ENCODE peak calls at places on chromosome 4, in five cellular contexts. A is lower leg skin, N is Peyer's patch, U is suprapubic skin, I is upper lobe of left lung. C is an unnamed sample.

GRCh38 chr4:46123872-46124755 is at the start of gene GABRG1:
- DNase-seq in A (peak), U (no peak), I (no peak), N (no peak), C (no peak)

GRCh38 chr4:17719106-17719505 is 62.3 kb downstream of the FAM184B start:
- DNase-seq in A (peak), I (no peak), U (no peak), N (no peak), C (no peak)

GRCh38 chr4:156779774-156780173 is 191.8 kb downstream of the PDGFC start:
- DNase-seq in U (no peak), N (no peak), A (no peak), I (no peak), C (no peak)

GRCh38 chr4:65508169-65508568 is 162.1 kb downstream of the EPHA5 start:
- DNase-seq in N (no peak), A (no peak), I (no peak), U (no peak), C (peak)

GRCh38 chr4:14701389-14701788 is 300.9 kb upstream of the CPEB2 start:
- DNase-seq in U (no peak), N (no peak), I (no peak), A (no peak), C (no peak)

GRCh38 chr4:129862461-129862860 is 766.5 kb downstream of the C4orf33 start:
- DNase-seq in N (no peak), I (no peak), A (no peak), U (no peak), C (no peak)

GRCh38 chr4:165991325-165992180 is 118.5 kb downstream of the TLL1 start:
- DNase-seq in U (no peak), I (no peak), A (no peak), N (no peak), C (no peak)

GRCh38 chr4:73690051-73690744 is 50.2 kb upstream of the CXCL8 start:
- DNase-seq in A (no peak), N (no peak), I (no peak), U (no peak), C (no peak)

GRCh38 chr4:106671711-106672110 is 303.1 kb upstream of the GIMD1 start:
- DNase-seq in U (no peak), I (no peak), A (no peak), N (no peak), C (no peak)

GRCh38 chr4:10396181-10396580 is 61.0 kb downstream of the ZNF518B start:
- DNase-seq in I (no peak), U (no peak), A (no peak), N (no peak), C (no peak)

GRCh38 chr4:156536661-156537060 is 434.9 kb downstream of the PDGFC start:
- DNase-seq in I (no peak), A (no peak), N (no peak), U (no peak), C (no peak)

DNA sequence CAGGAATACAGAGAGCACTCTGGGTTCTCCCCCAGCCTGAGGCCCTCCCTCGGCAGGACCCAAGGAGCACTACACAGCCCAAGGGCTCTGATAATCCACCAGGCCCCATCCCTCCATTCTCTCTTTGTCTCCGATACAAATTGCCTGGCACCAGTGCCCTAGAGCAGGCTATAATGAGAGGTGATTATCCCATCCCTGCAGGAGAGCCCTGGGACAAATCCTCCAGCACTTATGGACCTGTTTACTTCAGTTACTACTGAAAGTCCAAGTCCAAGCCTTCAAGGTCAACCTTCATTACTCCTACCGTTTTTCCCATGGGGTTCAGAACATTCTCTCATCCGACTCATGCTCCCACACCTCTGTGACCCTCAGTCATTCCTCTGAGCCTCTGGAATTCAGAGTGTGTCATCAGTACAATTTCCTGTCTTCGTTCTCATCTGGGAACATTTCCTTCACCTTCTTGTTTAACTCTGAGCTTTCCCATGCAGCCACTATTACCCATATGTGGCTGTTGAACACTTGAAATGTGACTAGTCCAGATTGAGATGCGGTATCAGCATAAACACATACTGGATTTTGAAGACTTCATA is 299.0 kb downstream of the RAPGEF2 start:
- DNase-seq in U (no peak), I (no peak), A (no peak), N (no peak), C (peak)
- TF ChIP-seq POLR2A in U (no peak), I (no peak), A (no peak), N (no peak), C (no peak)

GRCh38 chr4:169254546-169254983 is 16.2 kb downstream of the SH3RF1 start:
- DNase-seq in I (no peak), N (no peak), U (no peak), A (no peak), C (no peak)
- TF ChIP-seq POLR2A in I (no peak), N (no peak), U (no peak), A (no peak), C (no peak)

GRCh38 chr4:138239496-138239895 is 2.7 kb downstream of the SLC7A11 start:
- DNase-seq in A (no peak), U (no peak), N (no peak), I (no peak), C (no peak)

GRCh38 chr4:138242076-138242829 is at the start of gene SLC7A11:
- DNase-seq in A (no peak), I (no peak), N (peak), U (no peak), C (no peak)

GRCh38 chr4:138242830-138243149 is 641 bp upstream of the SLC7A11 start:
- DNase-seq in N (no peak), A (no peak), U (no peak), I (no peak), C (no peak)

GRCh38 chr4:138243369-138243768 is 1.2 kb upstream of the SLC7A11 start:
- DNase-seq in U (no peak), N (no peak), A (no peak), I (no peak), C (no peak)

GRCh38 chr4:138241281-138242075 is 671 bp downstream of the SLC7A11 start:
- DNase-seq in N (peak), I (no peak), U (no peak), A (no peak), C (no peak)
- TF ChIP-seq POLR2A in N (no peak), I (no peak), U (no peak), A (no peak), C (peak)

DNA sequence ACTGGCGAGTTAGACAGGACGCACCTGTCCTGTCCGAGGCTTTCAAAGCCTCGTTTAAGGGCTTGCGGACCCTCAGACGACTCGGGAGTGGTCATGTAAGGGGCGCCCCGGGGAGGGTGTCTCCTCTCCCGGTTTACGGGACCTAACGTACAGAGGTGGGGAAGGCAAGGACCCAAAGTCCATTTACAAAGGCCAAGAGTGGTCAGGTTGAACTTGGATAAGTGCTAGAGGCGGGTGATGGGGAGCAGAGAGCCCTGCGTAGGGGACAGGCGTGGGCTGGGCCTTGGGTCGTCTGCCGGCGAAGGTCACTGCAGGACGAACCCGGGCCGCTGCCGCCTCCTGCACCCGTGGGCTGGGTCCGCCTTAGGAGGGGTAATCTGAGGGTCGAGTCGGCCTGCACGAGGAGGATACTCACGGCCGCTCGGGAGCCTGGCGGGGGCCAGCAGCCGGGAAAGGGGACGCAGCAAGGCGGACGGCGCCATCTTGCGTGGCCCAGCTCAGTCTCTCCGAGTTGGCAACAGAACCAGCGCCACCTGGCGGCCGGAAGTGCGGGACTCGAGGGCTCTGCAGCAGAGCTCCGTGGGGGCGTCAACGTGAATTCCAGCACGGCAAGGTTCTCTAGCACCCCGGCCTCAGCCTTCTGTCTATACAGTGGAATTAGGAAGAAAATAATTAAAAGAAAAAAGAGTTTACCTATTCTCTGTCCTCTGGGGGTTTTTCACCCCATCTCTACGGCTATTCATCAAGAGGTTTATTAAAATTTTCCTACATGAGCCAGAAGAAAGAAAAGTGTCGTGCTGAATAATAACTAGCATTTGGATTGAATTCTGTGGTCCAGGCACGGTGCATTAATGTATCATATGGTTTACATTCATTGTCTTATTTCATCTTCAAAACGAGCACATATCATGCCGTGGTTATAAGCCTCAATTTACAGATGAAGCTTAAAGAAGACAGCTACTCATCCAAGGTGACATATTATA is 5.7 kb upstream of the NAA15 start:
- DNase-seq in A (peak), I (peak), N (peak), U (peak), C (peak)
- TF ChIP-seq POLR2A in A (no peak), I (no peak), N (peak), U (no peak), C (peak)

GRCh38 chr4:6641164-6641970 is 882 bp downstream of the MRFAP1 start:
- DNase-seq in I (no peak), U (peak), A (peak), N (peak), C (no peak)
- TF ChIP-seq POLR2A in I (no peak), U (no peak), A (no peak), N (no peak), C (peak)

DNA sequence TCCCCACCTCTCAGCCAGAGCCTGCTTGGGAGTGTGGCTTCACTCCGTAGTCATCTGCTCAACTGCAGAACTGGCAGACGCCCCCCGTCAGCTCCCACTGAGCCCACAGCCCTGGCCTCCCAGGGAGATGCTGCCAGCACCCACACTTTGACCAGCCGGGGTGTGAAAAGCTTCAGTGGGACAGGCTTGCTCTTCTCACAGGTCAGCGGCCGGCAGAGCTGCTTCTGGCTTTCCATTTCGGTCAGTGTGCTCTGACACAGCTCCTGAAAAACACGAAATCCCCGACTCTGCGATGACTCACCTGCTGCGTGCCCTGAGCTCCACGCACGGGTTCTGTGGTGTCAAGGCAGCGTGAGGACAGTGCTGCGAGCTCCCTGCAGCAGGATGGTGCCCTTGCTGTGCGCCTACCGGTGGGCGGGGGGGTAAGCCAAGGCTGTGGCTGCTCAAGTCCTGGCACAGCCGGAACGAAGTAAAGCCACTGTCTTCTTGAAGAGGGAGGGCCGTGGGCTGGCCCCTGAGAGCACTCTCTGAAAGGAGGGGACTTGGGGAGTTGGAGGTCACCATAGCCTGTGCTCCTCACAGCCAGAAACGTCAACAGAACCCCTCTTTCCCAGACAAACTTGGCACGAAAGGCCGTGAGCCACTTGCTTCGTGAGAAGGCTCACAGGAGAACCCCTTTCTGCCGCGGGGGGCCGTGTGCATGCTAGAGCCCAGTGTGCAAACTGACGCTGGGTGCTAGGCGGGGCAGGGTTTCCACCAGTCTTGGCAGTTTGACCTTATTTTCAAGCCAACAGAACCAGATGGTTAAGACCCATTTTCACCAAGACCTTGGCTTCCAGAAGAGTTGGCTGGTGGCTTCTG is 23.6 kb downstream of the NOP14 start:
- DNase-seq in U (peak), A (peak), N (peak), I (no peak), C (no peak)
- TF ChIP-seq POLR2A in U (no peak), A (no peak), N (no peak), I (no peak), C (no peak)

C was measured in H54.